ENCODE peak calls at places on chromosomes 2 and 18, in seven cellular contexts. T, O, E, M, P, X and I are unnamed samples. For H3K4me1, the result is how much of the 10 kb centered on the place peaks cover.

GRCh38 chr18:12857215-12857924 is 26.7 kb downstream of the PTPN2 start:
- ATAC-seq in T (no peak), E (no peak), O (no peak), M (no peak), X (no peak), P (no peak), I (no peak)

GRCh38 chr2:37350034-37350433 is 5.6 kb downstream of the QPCT start:
- ATAC-seq in T (no peak), P (peak), E (no peak), O (no peak), X (peak), M (no peak), I (no peak)

GRCh38 chr2:85584857-85585780 is 888 bp downstream of the VAMP5 start:
- ATAC-seq in X (peak), O (peak), P (peak), E (peak), M (peak), T (peak), I (peak)

GRCh38 chr2:12929806-12930205 is 213.1 kb downstream of the TRIB2 start:
- ATAC-seq in X (no peak), E (no peak), M (peak), O (no peak), P (no peak), T (no peak), I (no peak)

GRCh38 chr18:23578067-23578705 is 8.1 kb downstream of the NPC1 start:
- ATAC-seq in P (no peak), X (no peak), T (no peak), M (no peak), E (no peak), O (no peak), I (no peak)

GRCh38 chr2:165268751-165269150 is 29.5 kb downstream of the SCN2A start:
- ATAC-seq in E (no peak), M (no peak), O (no peak), X (no peak), P (no peak), T (no peak), I (no peak)

GRCh38 chr18:35408843-35409261 is 31.7 kb upstream of the ZNF396 start:
- ATAC-seq in P (no peak), O (peak), T (no peak), M (no peak), E (no peak), X (peak), I (no peak)

GRCh38 chr2:137828624-137829023 is 135.6 kb upstream of the HNMT start:
- ATAC-seq in X (no peak), O (no peak), E (no peak), T (no peak), P (no peak), M (no peak), I (no peak)

GRCh38 chr18:35481960-35482366 is 15.8 kb downstream of the INO80C start:
- ATAC-seq in X (peak), P (no peak), M (no peak), T (no peak), O (no peak), E (no peak), I (no peak)

GRCh38 chr2:193900292-193900691 is 1705.6 kb upstream of the TMEFF2 start:
- ATAC-seq in X (no peak), M (no peak), O (no peak), E (no peak), P (no peak), T (no peak), I (no peak)

GRCh38 chr2:160194351-160194750 is 5.7 kb downstream of the ITGB6 start:
- ATAC-seq in T (no peak), O (no peak), P (no peak), X (no peak), E (no peak), M (peak), I (no peak)

GRCh38 chr2:40401896-40402295 is 50.0 kb downstream of the SLC8A1 start:
- ATAC-seq in T (no peak), O (no peak), P (no peak), X (no peak), E (no peak), M (peak), I (no peak)

GRCh38 chr2:99154643-99155536 is at the start of the genes LIPT1 and TSGA10:
- ATAC-seq in O (peak), M (peak), T (peak), E (peak), X (peak), P (peak), I (peak)

GRCh38 chr2:233857511-233858118 is 3.3 kb upstream of the HJURP start:
- ATAC-seq in M (no peak), P (peak), O (no peak), X (no peak), E (no peak), T (no peak), I (no peak)

GRCh38 chr2:28175028-28175427 is 217.6 kb upstream of the FOSL2 start:
- ATAC-seq in P (peak), M (peak), X (peak), T (no peak), O (peak), E (no peak), I (no peak)

GRCh38 chr2:11681722-11682589 is 12.0 kb upstream of the NTSR2 start:
- ATAC-seq in M (peak), P (peak), T (no peak), O (no peak), X (peak), E (no peak), I (no peak)

GRCh38 chr18:51234117-51235010 is 36.9 kb upstream of the MEX3C start:
- ATAC-seq in E (no peak), P (peak), O (no peak), M (no peak), X (no peak), T (no peak), I (no peak)

GRCh38 chr2:42169869-42170465 is 814 bp downstream of the EML4 start:
- ATAC-seq in P (no peak), X (peak), O (no peak), E (peak), T (peak), M (peak), I (peak)

GRCh38 chr2:105725388-105725787 is 19.3 kb upstream of the NCK2 start:
- ATAC-seq in O (no peak), P (no peak), M (no peak), T (no peak), E (no peak), X (no peak), I (no peak)

GRCh38 chr2:221503965-221504364 is 68.1 kb downstream of the EPHA4 start:
- ATAC-seq in E (no peak), X (no peak), P (no peak), O (no peak), M (no peak), T (no peak), I (no peak)

GRCh38 chr2:188293601-188294482 is 2.2 kb downstream of the GULP1 start:
- ATAC-seq in M (peak), X (no peak), P (peak), T (no peak), E (peak), O (peak), I (no peak)

GRCh38 chr18:58314284-58314683 is 270.3 kb downstream of the NEDD4L start:
- ATAC-seq in X (peak), O (peak), T (peak), E (peak), P (peak), M (peak), I (peak)

GRCh38 chr2:144130551-144130950 is 389.4 kb downstream of the ZEB2 start:
- ATAC-seq in P (no peak), O (no peak), E (no peak), T (no peak), M (no peak), X (no peak), I (no peak)

GRCh38 chr18:54357082-54357659 is 487 bp downstream of the STARD6 start:
- ATAC-seq in M (peak), T (peak), P (peak), X (peak), E (peak), O (peak), I (peak)

GRCh38 chr18:55500316-55501086 is 87.5 kb downstream of the TCF4 start:
- ATAC-seq in M (peak), E (peak), T (no peak), X (no peak), O (no peak), P (no peak), I (no peak)

GRCh38 chr2:44802409-44803099 is 138.9 kb upstream of the SIX3 start:
- ATAC-seq in X (peak), E (no peak), T (no peak), M (no peak), O (no peak), P (no peak), I (no peak)

GRCh38 chr18:50918153-50918552 is 39.2 kb downstream of the ME2 start:
- ATAC-seq in O (no peak), P (no peak), M (no peak), T (no peak), X (no peak), E (no peak), I (no peak)

GRCh38 chr2:88755836-88756235 is 64.4 kb downstream of the RPIA start:
- ATAC-seq in O (no peak), T (no peak), X (peak), P (no peak), E (no peak), M (no peak), I (no peak)

GRCh38 chr2:85662899-85663683 is 4.9 kb downstream of the SFTPB start:
- ATAC-seq in X (peak), O (peak), P (peak), T (peak), M (peak), E (peak), I (peak)

GRCh38 chr2:212975333-212975732 is 176.1 kb downstream of the IKZF2 start:
- ATAC-seq in P (no peak), X (no peak), E (no peak), M (no peak), O (peak), T (peak), I (no peak)

GRCh38 chr18:72638353-72638752 is 94.2 kb upstream of the CBLN2 start:
- ATAC-seq in T (no peak), X (no peak), M (no peak), O (no peak), P (no peak), E (no peak), I (no peak)

GRCh38 chr2:66721776-66722175 is 286.9 kb downstream of the MEIS1 start:
- ATAC-seq in P (no peak), E (no peak), X (no peak), O (no peak), T (no peak), M (no peak), I (no peak)

GRCh38 chr2:128250409-128251025 is 68.2 kb downstream of the HS6ST1 start:
- ATAC-seq in P (no peak), X (peak), E (no peak), T (no peak), M (no peak), O (peak), I (no peak)

GRCh38 chr2:179239194-179239593 is 25.4 kb downstream of the SESTD1 start:
- ATAC-seq in M (peak), X (peak), T (no peak), E (no peak), O (no peak), P (no peak), I (no peak)

GRCh38 chr2:237885171-237885930 is 25.9 kb downstream of the RAMP1 start:
- ATAC-seq in O (peak), T (no peak), E (no peak), X (peak), P (no peak), M (no peak), I (peak)

GRCh38 chr2:201262718-201263117 is 2.4 kb downstream of the CASP8 start:
- ATAC-seq in P (no peak), T (no peak), M (no peak), X (no peak), O (no peak), E (no peak), I (no peak)

GRCh38 chr2:134078349-134078748 is 175.5 kb upstream of the MGAT5 start:
- ATAC-seq in X (no peak), O (peak), M (no peak), P (no peak), E (peak), T (peak), I (peak)

GRCh38 chr2:138421315-138421970 is 80.1 kb upstream of the SPOPL start:
- ATAC-seq in E (no peak), T (no peak), P (peak), M (peak), O (no peak), X (peak), I (no peak)

GRCh38 chr2:68386362-68386761 is 21.3 kb downstream of the PLEK start:
- ATAC-seq in T (no peak), P (no peak), O (no peak), M (no peak), X (no peak), E (no peak), I (no peak)
- H3K4me1 ChIP-seq in T (under half), P (under half), O (under half), M (under half), X (under half), E (under half), I (under half)

DNA sequence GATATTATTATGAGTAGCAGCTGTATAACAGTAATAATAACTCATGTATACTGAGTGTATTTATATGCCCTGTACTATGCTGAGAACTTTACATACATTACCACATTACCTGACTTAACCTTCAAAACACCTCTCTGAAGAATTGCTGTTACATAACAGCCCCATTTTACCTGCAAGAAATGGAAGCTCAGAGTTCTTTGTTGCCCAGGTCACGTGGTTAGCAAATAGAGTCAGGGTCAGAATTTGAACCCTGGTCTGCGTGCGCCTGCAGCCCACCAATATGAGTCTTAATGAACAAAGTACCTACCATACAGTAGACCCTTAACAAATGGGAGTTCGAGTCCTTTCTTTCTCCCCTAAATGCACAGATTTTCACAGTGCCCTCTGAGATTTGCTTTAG is 101.9 kb downstream of the MCFD2 start:
- ATAC-seq in E (no peak), T (no peak), M (no peak), P (no peak), X (no peak), O (no peak), I (no peak)
- H3K4me1 ChIP-seq in E (under half), T (under half), M (under half), P (under half), X (under half), O (under half), I (half or more)

GRCh38 chr18:79680100-79680879 is 687 bp downstream of the CTDP1 start:
- ATAC-seq in E (no peak), M (peak), X (peak), P (peak), T (no peak), O (no peak), I (peak)
- H3K4me1 ChIP-seq in E (under half), M (under half), X (under half), P (under half), T (under half), O (under half), I (half or more)

GRCh38 chr2:118853647-118854367 is 6.4 kb upstream of the EN1 start:
- ATAC-seq in E (no peak), O (no peak), P (no peak), T (no peak), X (no peak), M (no peak), I (no peak)

GRCh38 chr2:118856330-118856977 is 9.0 kb upstream of the EN1 start:
- ATAC-seq in E (no peak), X (no peak), M (no peak), P (no peak), O (no peak), T (no peak), I (no peak)

GRCh38 chr2:118853129-118853640 is 5.7 kb upstream of the EN1 start:
- ATAC-seq in M (no peak), P (no peak), T (no peak), E (no peak), O (no peak), X (no peak), I (no peak)

GRCh38 chr2:118855451-118856279 is 8.2 kb upstream of the EN1 start:
- ATAC-seq in M (peak), X (peak), P (peak), T (peak), E (peak), O (peak), I (peak)

GRCh38 chr2:118854507-118855300 is 7.3 kb upstream of the EN1 start:
- ATAC-seq in P (no peak), T (no peak), E (no peak), O (no peak), M (no peak), X (no peak), I (no peak)
- H3K4me1 ChIP-seq in P (under half), T (under half), E (under half), O (under half), M (under half), X (under half), I (under half)

DNA sequence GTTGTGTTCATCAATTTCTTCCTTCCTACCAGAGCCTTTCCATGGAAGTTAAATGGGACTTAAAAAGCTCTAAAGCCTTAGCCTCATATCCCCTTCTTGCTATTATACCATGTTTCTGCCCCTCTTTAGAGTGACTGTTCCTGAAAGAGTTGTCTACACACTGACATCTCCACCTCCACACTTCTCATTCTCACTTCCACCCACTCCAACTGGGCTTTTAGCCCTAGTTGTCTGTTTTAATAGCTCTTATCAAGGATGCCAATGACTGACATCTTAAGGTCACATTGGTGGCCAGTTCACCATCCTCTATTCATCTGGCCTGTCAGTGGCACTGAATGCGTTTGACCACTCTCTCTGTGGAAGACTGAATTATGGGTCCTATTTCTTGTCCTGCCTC is 127.2 kb upstream of the SLC1A4 start:
- ATAC-seq in P (no peak), X (no peak), E (no peak), M (no peak), T (no peak), O (no peak), I (no peak)
- H3K4me1 ChIP-seq in P (under half), X (half or more), E (under half), M (half or more), T (under half), O (under half), I (under half)

GRCh38 chr2:182911813-182912517 is 45.5 kb upstream of the FRZB start:
- ATAC-seq in P (no peak), O (no peak), T (no peak), E (no peak), X (no peak), M (no peak), I (no peak)

GRCh38 chr2:182915369-182916326 is 49.2 kb upstream of the FRZB start:
- ATAC-seq in P (peak), T (peak), E (no peak), O (peak), X (peak), M (peak), I (peak)

GRCh38 chr2:182914852-182915251 is 48.4 kb upstream of the FRZB start:
- ATAC-seq in P (no peak), E (no peak), O (no peak), M (no peak), X (peak), T (no peak), I (no peak)

GRCh38 chr2:182912518-182912915 is 46.1 kb upstream of the FRZB start:
- ATAC-seq in X (no peak), M (no peak), T (no peak), O (no peak), E (no peak), P (no peak), I (no peak)

GRCh38 chr2:182913064-182913463 is 46.6 kb upstream of the FRZB start:
- ATAC-seq in T (no peak), M (no peak), E (no peak), X (no peak), O (no peak), P (no peak), I (no peak)
- H3K4me1 ChIP-seq in T (under half), M (under half), E (under half), X (under half), O (under half), P (under half), I (under half)

DNA sequence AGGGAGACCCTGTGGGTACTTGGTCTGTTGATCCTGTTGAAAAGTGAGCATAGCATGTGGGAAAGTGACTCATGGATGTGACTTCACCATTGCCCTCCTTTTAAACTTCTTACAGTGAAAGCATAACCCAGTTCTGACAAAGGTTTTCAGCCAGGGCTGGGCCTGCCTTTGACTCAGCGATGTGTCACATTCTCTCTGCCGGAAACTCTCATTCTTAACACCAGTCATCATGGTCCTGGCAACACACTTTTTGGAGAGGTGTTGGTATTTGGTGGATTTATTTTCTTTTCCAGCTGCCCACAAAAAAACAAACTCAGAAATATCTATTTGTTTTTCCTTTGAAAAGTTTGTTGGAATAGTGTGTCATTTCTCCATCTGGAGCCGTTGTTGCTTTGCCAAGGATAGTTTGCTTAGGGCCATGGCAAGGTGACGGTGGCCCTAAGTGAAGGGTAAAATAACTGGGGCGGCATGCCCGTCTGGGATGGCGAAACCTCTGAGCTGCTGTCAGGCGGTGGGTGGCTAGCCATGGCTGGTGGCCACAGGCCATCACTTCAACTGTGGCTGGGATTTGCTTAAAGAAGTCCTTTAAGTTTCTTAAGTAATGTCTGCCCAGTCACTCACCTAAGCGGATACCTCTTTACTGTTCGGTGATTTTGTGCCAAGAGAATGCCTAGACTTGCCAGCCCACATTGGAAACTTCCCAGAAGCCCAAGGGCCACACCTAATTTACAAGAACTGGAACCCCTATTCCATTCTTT is 123.3 kb downstream of the LTBP1 start:
- ATAC-seq in T (peak), P (peak), O (peak), M (peak), X (no peak), E (peak), I (peak)
- H3K4me1 ChIP-seq in T (under half), P (half or more), O (under half), M (half or more), X (under half), E (under half), I (under half)

GRCh38 chr18:7647500-7647899 is 80.4 kb downstream of the PTPRM start:
- ATAC-seq in X (no peak), T (no peak), E (no peak), P (no peak), M (no peak), O (no peak), I (no peak)

GRCh38 chr18:7641813-7642212 is 74.7 kb downstream of the PTPRM start:
- ATAC-seq in M (no peak), T (no peak), E (no peak), O (no peak), P (no peak), X (peak), I (no peak)

GRCh38 chr18:7646174-7646886 is 79.2 kb downstream of the PTPRM start:
- ATAC-seq in M (no peak), P (peak), T (peak), X (peak), O (no peak), E (no peak), I (no peak)

GRCh38 chr18:7642491-7642890 is 75.4 kb downstream of the PTPRM start:
- ATAC-seq in T (no peak), P (no peak), M (no peak), E (no peak), O (no peak), X (no peak), I (no peak)

DNA sequence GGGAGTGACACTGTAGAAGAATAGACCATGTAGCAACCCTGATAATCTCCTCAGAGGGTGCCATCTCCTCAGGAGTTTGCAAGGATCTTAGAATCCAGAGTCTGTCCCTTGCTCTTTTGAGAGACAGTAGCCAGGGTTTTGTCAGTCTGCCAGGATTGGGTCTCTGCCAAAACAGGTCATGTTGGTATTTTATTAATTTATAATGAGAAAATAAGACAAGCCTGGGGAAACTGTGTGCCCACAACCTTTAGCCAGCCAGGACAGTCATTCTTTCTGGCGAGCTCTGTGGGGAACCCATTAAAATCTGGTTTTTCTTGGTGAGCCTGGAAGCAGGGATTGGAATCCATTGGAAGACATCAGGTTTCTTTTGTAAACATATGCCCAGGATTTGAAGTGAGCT is 78.6 kb downstream of the PTPRM start:
- ATAC-seq in X (no peak), M (peak), E (no peak), O (no peak), T (no peak), P (no peak), I (no peak)
- H3K4me1 ChIP-seq in X (under half), M (under half), E (under half), O (under half), T (under half), P (under half), I (under half)